ENCODE peak calls at places on chromosomes 12 and 14, in four cellular contexts. L, Y, C and S are unnamed samples.

GRCh38 chr12:86777335-86777734 is 521.1 kb upstream of the MGAT4C start:
- DNase-seq in L (no peak), Y (no peak), C (no peak), S (no peak)

GRCh38 chr14:80049055-80049454 is 162.2 kb downstream of the DIO2 start:
- DNase-seq in L (no peak), Y (no peak), C (no peak), S (no peak)

GRCh38 chr12:90959538-90960139 is 4.7 kb upstream of the CCER1 start:
- DNase-seq in L (no peak), Y (no peak), C (peak; percentile 27), S (peak; percentile 4)

GRCh38 chr14:76812422-76813383 is at the start of gene ANGEL1:
- DNase-seq in L (peak; percentile 80), Y (peak; percentile 79), C (peak; percentile 93), S (peak; percentile 75)

GRCh38 chr12:8871067-8871466 is 43.2 kb upstream of the PHC1 start:
- DNase-seq in L (no peak), Y (no peak), C (no peak), S (no peak)

GRCh38 chr12:45215419-45216296 is at the start of gene ANO6:
- DNase-seq in L (peak; percentile 60), Y (peak; percentile 76), C (peak; percentile 86), S (peak; percentile 81)

GRCh38 chr14:99718811-99719192 is 34.7 kb downstream of the CYP46A1 start:
- DNase-seq in L (no peak), Y (no peak), C (no peak), S (no peak)

GRCh38 chr14:45698462-45699134 is 445.6 kb upstream of the MIS18BP1 start:
- DNase-seq in L (no peak), Y (no peak), C (no peak), S (no peak)

GRCh38 chr12:65845751-65846537 is 21.7 kb downstream of the HMGA2 start:
- DNase-seq in L (no peak), Y (no peak), C (no peak), S (no peak)

GRCh38 chr12:125249932-125250331 is 184.7 kb downstream of the AACS start:
- DNase-seq in L (no peak), Y (no peak), C (no peak), S (no peak)

GRCh38 chr12:68003777-68004176 is 14.5 kb downstream of the IFNG-AS1 start:
- DNase-seq in L (no peak), Y (no peak), C (no peak), S (no peak)

GRCh38 chr14:76812093-76812421 is 625 bp downstream of the ANGEL1 start:
- DNase-seq in L (peak; percentile 26), Y (no peak), C (no peak), S (no peak)

GRCh38 chr14:88998027-88998426 is 173.6 kb downstream of the TTC8 start:
- DNase-seq in L (no peak), Y (no peak), C (no peak), S (no peak)

GRCh38 chr14:88999137-88999536 is 174.7 kb downstream of the TTC8 start:
- DNase-seq in L (no peak), Y (no peak), C (no peak), S (no peak)

GRCh38 chr14:88995437-88996198 is 171.2 kb downstream of the TTC8 start:
- DNase-seq in L (no peak), Y (no peak), C (no peak), S (no peak)

GRCh38 chr14:89004195-89004594 is 179.7 kb downstream of the TTC8 start:
- DNase-seq in L (no peak), Y (no peak), C (no peak), S (no peak)

GRCh38 chr14:89000007-89000942 is 175.8 kb downstream of the TTC8 start:
- DNase-seq in L (no peak), Y (no peak), C (peak; percentile 53), S (peak; percentile 90)
- TF ChIP-seq SPI1 in L (no peak), Y (no peak), C (no peak), S (no peak)

DNA sequence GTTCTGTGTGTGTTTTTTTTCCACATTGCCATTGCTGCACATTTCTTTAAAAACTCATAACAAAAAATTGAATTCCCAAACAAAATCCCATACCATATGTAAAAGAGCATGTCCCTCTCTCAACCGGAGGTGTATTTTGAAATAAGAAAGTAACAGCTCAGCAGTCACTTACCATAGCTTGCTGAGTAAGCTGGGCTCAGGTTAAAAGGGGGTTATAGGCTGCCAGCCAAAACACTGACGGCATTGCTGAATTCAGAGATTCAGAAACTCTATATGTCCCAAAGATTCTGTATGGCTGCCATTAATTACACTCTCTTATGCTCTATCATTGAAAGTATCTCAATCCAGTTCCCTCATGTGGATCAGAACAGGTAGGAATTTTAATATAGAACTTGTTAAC is 276.0 kb downstream of the FOXG1 start:
- DNase-seq in L (no peak), Y (no peak), C (no peak), S (no peak)
- TF ChIP-seq SPI1 in L (no peak), Y (no peak), C (no peak), S (no peak)

GRCh38 chr14:54708982-54709381 is 142.1 kb downstream of the SAMD4A start:
- DNase-seq in L (no peak), Y (no peak), C (no peak), S (no peak)
- TF ChIP-seq SPI1 in L (no peak), Y (no peak), C (no peak), S (no peak)

DNA sequence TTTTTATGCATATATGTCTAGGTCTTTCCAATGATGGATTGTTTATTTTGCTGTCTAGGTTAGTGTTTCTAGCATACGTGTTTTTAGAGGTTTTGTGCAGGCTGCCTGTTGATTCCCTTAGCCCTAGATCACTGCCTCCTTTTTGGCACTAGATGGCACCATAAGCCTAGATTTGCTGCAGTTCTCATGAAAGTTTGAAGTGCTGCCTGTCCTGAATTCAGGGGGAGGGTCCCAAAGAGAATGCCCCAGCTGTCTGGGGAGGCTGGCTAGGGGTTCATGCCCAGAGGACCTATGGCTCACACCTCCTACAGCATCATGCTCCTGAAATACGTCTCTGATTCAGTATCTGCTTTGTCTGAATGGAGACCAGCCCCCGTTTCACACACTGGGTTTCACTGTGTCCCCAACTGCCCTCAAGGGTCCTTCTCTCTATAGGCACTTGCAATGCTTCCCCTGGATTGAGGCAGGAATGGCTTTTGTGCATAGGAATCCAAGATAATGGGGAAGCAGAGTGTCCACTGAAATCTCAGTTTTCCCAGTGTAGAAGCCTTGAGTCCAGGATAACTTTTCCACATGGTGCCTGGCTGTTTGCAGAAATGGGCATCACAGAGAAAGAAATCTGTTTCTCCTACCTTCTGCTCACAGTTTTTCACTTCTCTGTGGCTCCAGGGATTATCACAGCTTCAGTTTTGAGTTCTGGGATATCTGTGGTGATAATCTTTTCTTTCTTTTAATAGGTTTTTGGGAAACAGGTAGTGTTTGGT is 14.2 kb upstream of the TXNRD1 start:
- DNase-seq in L (peak; percentile 36), Y (peak; percentile 35), C (peak; percentile 61), S (peak; percentile 54)
- TF ChIP-seq SPI1 in L (no peak), Y (no peak), C (no peak), S (no peak)

GRCh38 chr12:109109756-109110350 is 6.5 kb upstream of the ACACB start:
- DNase-seq in L (no peak), Y (no peak), C (no peak), S (no peak)
- TF ChIP-seq SPI1 in L (no peak), Y (no peak), C (no peak), S (no peak)

GRCh38 chr14:22391908-22392307 is 197.1 kb downstream of the DAD1 start:
- DNase-seq in L (no peak), Y (peak; percentile 68), C (peak; percentile 19), S (peak; percentile 73)

GRCh38 chr14:22393796-22394195 is 195.2 kb downstream of the DAD1 start:
- DNase-seq in L (no peak), Y (no peak), C (no peak), S (no peak)

GRCh38 chr14:22397338-22397737 is 191.7 kb downstream of the DAD1 start:
- DNase-seq in L (no peak), Y (no peak), C (no peak), S (no peak)

GRCh38 chr14:22395803-22396202 is 193.2 kb downstream of the DAD1 start:
- DNase-seq in L (no peak), Y (no peak), C (no peak), S (no peak)

GRCh38 chr14:22394616-22395015 is 194.4 kb downstream of the DAD1 start:
- DNase-seq in L (no peak), Y (no peak), C (no peak), S (no peak)
- TF ChIP-seq SPI1 in L (no peak), Y (no peak), C (no peak), S (no peak)